ENCODE peak calls at places on chromosome 12, in five cellular contexts. One of them, this sample, is unnamed. For H3K9me3, the result is how much of the 10 kb centered on the place peaks cover.

GRCh38 chr12:69633061-69633460 is 22.4 kb upstream of the LRRC10 start:
- DNase-seq in hepatocyte: no peak
- DNase-seq in neuronal stem cell: no peak
- DNase-seq in fibroblast of lung: no peak
- DNase-seq in HCT116: no peak
- DNase-seq in this sample: no peak

GRCh38 chr12:82627799-82628198 is 58.9 kb upstream of the TMTC2 start:
- DNase-seq in hepatocyte: peak
- DNase-seq in neuronal stem cell: no peak
- DNase-seq in fibroblast of lung: peak
- DNase-seq in HCT116: peak
- DNase-seq in this sample: no peak

GRCh38 chr12:130956456-130957303 is 3.0 kb downstream of the ADGRD1 start:
- DNase-seq in hepatocyte: no peak
- DNase-seq in neuronal stem cell: no peak
- DNase-seq in fibroblast of lung: no peak
- DNase-seq in HCT116: no peak
- DNase-seq in this sample: no peak

GRCh38 chr12:65074932-65075331 is 46.2 kb downstream of the WIF1 start:
- DNase-seq in hepatocyte: no peak
- DNase-seq in neuronal stem cell: no peak
- DNase-seq in fibroblast of lung: no peak
- DNase-seq in HCT116: peak
- DNase-seq in this sample: no peak

GRCh38 chr12:586318-587071 is 76.8 kb downstream of the NINJ2 start:
- DNase-seq in hepatocyte: no peak
- DNase-seq in neuronal stem cell: no peak
- DNase-seq in fibroblast of lung: no peak
- DNase-seq in HCT116: no peak
- DNase-seq in this sample: no peak

GRCh38 chr12:127680516-127680915 is 586.5 kb upstream of the TMEM132C start:
- DNase-seq in hepatocyte: no peak
- DNase-seq in neuronal stem cell: no peak
- DNase-seq in fibroblast of lung: peak
- DNase-seq in HCT116: no peak
- DNase-seq in this sample: no peak

GRCh38 chr12:100672075-100672592 is 98.7 kb downstream of the GAS2L3 start:
- DNase-seq in hepatocyte: no peak
- DNase-seq in neuronal stem cell: no peak
- DNase-seq in fibroblast of lung: no peak
- DNase-seq in HCT116: no peak
- DNase-seq in this sample: peak

GRCh38 chr12:14629832-14630688 is 62.4 kb upstream of the PLBD1 start:
- DNase-seq in hepatocyte: peak
- DNase-seq in neuronal stem cell: peak
- DNase-seq in fibroblast of lung: peak
- DNase-seq in HCT116: peak
- DNase-seq in this sample: peak

GRCh38 chr12:49304161-49304560 is 9.2 kb downstream of the PRPH start:
- DNase-seq in hepatocyte: no peak
- DNase-seq in neuronal stem cell: no peak
- DNase-seq in fibroblast of lung: peak
- DNase-seq in HCT116: no peak
- DNase-seq in this sample: peak

GRCh38 chr12:45558353-45558752 is 171.2 kb upstream of the ARID2 start:
- DNase-seq in hepatocyte: no peak
- DNase-seq in neuronal stem cell: no peak
- DNase-seq in fibroblast of lung: no peak
- DNase-seq in HCT116: no peak
- DNase-seq in this sample: no peak

GRCh38 chr12:131959641-131960589 is 10.2 kb downstream of the EP400 start:
- DNase-seq in hepatocyte: no peak
- DNase-seq in neuronal stem cell: no peak
- DNase-seq in fibroblast of lung: no peak
- DNase-seq in HCT116: no peak
- DNase-seq in this sample: peak

GRCh38 chr12:124613151-124613585 is 45.8 kb upstream of the NCOR2 start:
- DNase-seq in hepatocyte: peak
- DNase-seq in neuronal stem cell: no peak
- DNase-seq in fibroblast of lung: peak
- DNase-seq in HCT116: no peak
- DNase-seq in this sample: peak

GRCh38 chr12:115840159-115840558 is 437.3 kb downstream of the MED13L start:
- DNase-seq in hepatocyte: peak
- DNase-seq in neuronal stem cell: no peak
- DNase-seq in fibroblast of lung: no peak
- DNase-seq in HCT116: no peak
- DNase-seq in this sample: no peak

GRCh38 chr12:16163891-16164290 is 113.6 kb downstream of the SLC15A5 start:
- DNase-seq in hepatocyte: no peak
- DNase-seq in neuronal stem cell: no peak
- DNase-seq in fibroblast of lung: no peak
- DNase-seq in HCT116: no peak
- DNase-seq in this sample: no peak

GRCh38 chr12:12747281-12747680 is 30.1 kb downstream of the CDKN1B start:
- DNase-seq in hepatocyte: no peak
- DNase-seq in neuronal stem cell: no peak
- DNase-seq in fibroblast of lung: no peak
- DNase-seq in HCT116: no peak
- DNase-seq in this sample: no peak

GRCh38 chr12:78725951-78726550 is 138.5 kb upstream of the SYT1 start:
- DNase-seq in hepatocyte: peak
- DNase-seq in neuronal stem cell: no peak
- DNase-seq in fibroblast of lung: no peak
- DNase-seq in HCT116: no peak
- DNase-seq in this sample: no peak

GRCh38 chr12:95004610-95005009 is 1.1 kb upstream of the NDUFA12 start:
- DNase-seq in hepatocyte: no peak
- DNase-seq in neuronal stem cell: no peak
- DNase-seq in fibroblast of lung: peak
- DNase-seq in HCT116: no peak
- DNase-seq in this sample: no peak

GRCh38 chr12:27180862-27181261 is 63.2 kb upstream of the STK38L start:
- DNase-seq in hepatocyte: no peak
- DNase-seq in neuronal stem cell: no peak
- DNase-seq in fibroblast of lung: no peak
- DNase-seq in HCT116: no peak
- DNase-seq in this sample: no peak
- H3K4me2 ChIP-seq in hepatocyte: no peak
- H3K4me2 ChIP-seq in neuronal stem cell: no peak
- H3K4me2 ChIP-seq in fibroblast of lung: no peak
- H3K4me2 ChIP-seq in HCT116: no peak
- H3K4me2 ChIP-seq in this sample: peak

DNA sequence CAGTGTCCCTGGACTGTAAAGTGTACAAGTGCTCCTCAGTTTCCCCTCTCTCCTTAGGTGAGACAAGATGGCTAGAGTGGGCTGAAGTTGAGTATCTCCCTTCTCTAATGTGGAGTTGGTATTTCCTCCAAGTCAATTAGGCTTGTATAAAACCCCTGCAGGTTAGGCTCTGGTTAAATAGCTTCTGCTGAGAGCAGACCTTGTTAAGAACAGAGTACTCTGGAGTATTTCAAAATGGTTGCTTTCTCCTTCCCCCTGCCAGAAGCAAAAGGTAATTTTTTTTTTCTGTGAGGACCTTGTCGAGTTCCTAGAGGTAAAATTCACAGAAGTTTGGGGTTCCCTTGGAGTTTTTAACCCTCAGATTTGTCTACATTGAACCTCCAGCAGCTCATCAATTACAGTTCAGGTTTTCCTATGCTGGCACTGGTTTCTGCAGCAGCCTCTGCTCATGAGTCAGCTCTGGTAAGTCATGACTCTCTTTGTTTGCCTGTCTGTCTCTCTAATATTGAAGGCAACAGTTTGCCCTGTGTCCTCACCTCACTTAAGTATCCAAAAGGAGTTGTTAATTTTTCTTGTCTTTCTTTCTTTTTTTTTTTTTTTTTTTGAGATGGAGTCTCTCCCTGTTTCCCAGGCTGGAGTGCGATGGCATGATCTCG is 27.8 kb upstream of the GLIPR1 start:
- DNase-seq in hepatocyte: no peak
- DNase-seq in neuronal stem cell: no peak
- DNase-seq in fibroblast of lung: peak
- DNase-seq in HCT116: no peak
- DNase-seq in this sample: peak
- H2AFZ ChIP-seq in hepatocyte: no peak
- H2AFZ ChIP-seq in neuronal stem cell: peak
- H2AFZ ChIP-seq in fibroblast of lung: no peak
- H2AFZ ChIP-seq in HCT116: no peak
- H2AFZ ChIP-seq in this sample: peak

GRCh38 chr12:67039995-67040860 is 228.9 kb upstream of the CAND1 start:
- DNase-seq in hepatocyte: no peak
- DNase-seq in neuronal stem cell: no peak
- DNase-seq in fibroblast of lung: no peak
- DNase-seq in HCT116: no peak
- DNase-seq in this sample: no peak

GRCh38 chr12:67043771-67044170 is 225.4 kb upstream of the CAND1 start:
- DNase-seq in hepatocyte: no peak
- DNase-seq in neuronal stem cell: no peak
- DNase-seq in fibroblast of lung: no peak
- DNase-seq in HCT116: no peak
- DNase-seq in this sample: no peak

GRCh38 chr12:67045650-67046049 is 223.5 kb upstream of the CAND1 start:
- DNase-seq in hepatocyte: no peak
- DNase-seq in neuronal stem cell: no peak
- DNase-seq in fibroblast of lung: no peak
- DNase-seq in HCT116: no peak
- DNase-seq in this sample: no peak

GRCh38 chr12:67040861-67041137 is 228.4 kb upstream of the CAND1 start:
- DNase-seq in hepatocyte: no peak
- DNase-seq in neuronal stem cell: no peak
- DNase-seq in fibroblast of lung: no peak
- DNase-seq in HCT116: no peak
- DNase-seq in this sample: no peak

GRCh38 chr12:67042697-67043131 is 226.4 kb upstream of the CAND1 start:
- DNase-seq in hepatocyte: peak
- DNase-seq in neuronal stem cell: no peak
- DNase-seq in fibroblast of lung: peak
- DNase-seq in HCT116: no peak
- DNase-seq in this sample: no peak
- H3K9me3 ChIP-seq in hepatocyte: under half
- H3K9me3 ChIP-seq in neuronal stem cell: under half
- H3K9me3 ChIP-seq in fibroblast of lung: under half
- H3K9me3 ChIP-seq in HCT116: under half
- H3K9me3 ChIP-seq in this sample: under half

DNA sequence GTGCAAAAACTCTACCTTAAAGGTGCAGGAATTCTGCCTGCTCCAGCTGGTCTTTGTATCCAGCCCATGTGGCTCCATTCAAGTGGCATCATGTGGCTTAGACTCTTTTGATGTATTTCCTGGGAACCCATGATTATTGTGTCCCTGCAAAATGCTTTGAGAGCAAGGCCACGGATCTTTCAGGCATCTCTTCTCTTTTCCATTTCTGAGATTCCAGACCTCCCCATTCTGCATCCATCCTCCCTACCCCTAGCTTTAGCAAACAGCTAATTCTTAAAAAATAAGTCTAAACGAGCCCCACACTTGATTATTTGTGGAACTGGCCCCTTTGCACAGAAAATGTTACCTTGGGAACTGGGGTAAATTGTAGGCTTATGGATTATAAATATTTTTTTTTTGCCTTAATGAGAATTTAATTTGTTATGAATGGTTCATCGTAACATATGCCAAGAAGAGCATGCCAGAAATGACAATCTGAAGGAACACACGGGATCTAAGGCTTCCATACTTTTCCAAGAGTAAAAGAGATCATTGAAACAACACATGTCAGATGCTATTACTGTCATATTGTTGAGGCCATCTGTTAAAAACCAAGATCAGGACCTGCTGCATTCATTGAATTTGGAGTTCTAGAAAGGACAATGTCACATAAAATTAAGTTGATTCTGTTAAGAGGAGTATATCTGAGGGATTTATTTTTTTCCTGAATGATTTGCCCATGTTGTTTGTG is 144.6 kb downstream of the TPH2 start:
- DNase-seq in hepatocyte: no peak
- DNase-seq in neuronal stem cell: no peak
- DNase-seq in fibroblast of lung: no peak
- DNase-seq in HCT116: no peak
- DNase-seq in this sample: no peak
- H3K4me2 ChIP-seq in hepatocyte: no peak
- H3K4me2 ChIP-seq in neuronal stem cell: no peak
- H3K4me2 ChIP-seq in fibroblast of lung: no peak
- H3K4me2 ChIP-seq in HCT116: no peak
- H3K4me2 ChIP-seq in this sample: no peak

DNA sequence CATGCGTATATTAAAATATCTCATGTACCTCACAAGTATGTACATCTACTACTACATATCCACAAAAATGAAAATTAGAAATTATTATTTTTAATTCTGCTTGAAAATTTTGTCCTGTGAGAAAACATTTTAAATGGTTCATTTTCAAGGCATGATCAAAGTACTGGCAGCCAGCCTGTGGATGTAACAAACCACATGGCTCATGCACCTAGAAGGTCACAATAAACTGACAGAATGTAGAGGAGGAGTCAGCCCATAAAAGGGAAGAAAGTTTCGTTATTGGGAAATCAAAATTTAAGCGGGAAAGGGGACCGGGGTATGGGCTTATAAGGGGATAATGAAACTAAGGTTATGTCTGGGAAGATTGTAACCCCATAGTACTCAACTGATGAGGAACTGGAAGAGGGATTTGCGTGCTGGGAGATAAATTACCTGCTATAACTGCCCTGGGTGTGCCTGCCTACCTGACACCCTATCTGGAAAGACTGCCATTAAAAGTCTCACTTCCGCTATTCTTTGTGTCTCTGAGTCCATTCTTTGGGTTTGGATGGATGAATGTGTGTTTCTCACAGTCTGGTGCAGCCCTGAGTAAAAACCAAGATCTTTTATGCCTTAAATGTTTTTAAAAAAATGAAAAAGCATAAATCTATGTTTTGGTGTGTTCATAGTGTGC is 62.2 kb upstream of the PCED1B start:
- DNase-seq in hepatocyte: no peak
- DNase-seq in neuronal stem cell: no peak
- DNase-seq in fibroblast of lung: no peak
- DNase-seq in HCT116: no peak
- DNase-seq in this sample: no peak
- H2AFZ ChIP-seq in hepatocyte: no peak
- H2AFZ ChIP-seq in neuronal stem cell: no peak
- H2AFZ ChIP-seq in fibroblast of lung: no peak
- H2AFZ ChIP-seq in HCT116: no peak
- H2AFZ ChIP-seq in this sample: peak

GRCh38 chr12:85325452-85325851 is 45.4 kb downstream of the ALX1 start:
- DNase-seq in hepatocyte: no peak
- DNase-seq in neuronal stem cell: peak
- DNase-seq in fibroblast of lung: no peak
- DNase-seq in HCT116: no peak
- DNase-seq in this sample: no peak

GRCh38 chr12:85329913-85330312 is 49.9 kb downstream of the ALX1 start:
- DNase-seq in hepatocyte: no peak
- DNase-seq in neuronal stem cell: no peak
- DNase-seq in fibroblast of lung: no peak
- DNase-seq in HCT116: no peak
- DNase-seq in this sample: no peak
- H3K9me3 ChIP-seq in hepatocyte: under half
- H3K9me3 ChIP-seq in neuronal stem cell: under half
- H3K9me3 ChIP-seq in fibroblast of lung: under half
- H3K9me3 ChIP-seq in HCT116: under half
- H3K9me3 ChIP-seq in this sample: under half

This sample was measured in osteoblast.